ENCODE peak calls at places on chromosomes 16 and 17, in ten cellular contexts. A is AG04450, B is DND-41, H is fibroblast of mammary gland, V is lung, O is GM12865, W is cardiac muscle cell, Z is BE2C, N is WERI-Rb-1, I is heart right ventricle. R is an unnamed sample.

GRCh38 chr17:64216030-64216384 is 47.1 kb downstream of the TEX2 start:
- DNase-seq in A (no peak), B (no peak), H (peak; percentile 48), V (no peak), O (no peak), W (no peak), Z (no peak), N (no peak), I (no peak), R (no peak)

GRCh38 chr17:40355804-40356758 is 8.5 kb downstream of the GJD3 start:
- DNase-seq in A (no peak), B (no peak), H (no peak), V (no peak), O (no peak), W (no peak), Z (no peak), N (no peak), I (peak; percentile 73), R (no peak)

GRCh38 chr17:50561796-50562195 is 1.3 kb downstream of the CACNA1G start:
- DNase-seq in A (no peak), B (no peak), H (no peak), V (no peak), O (no peak), W (no peak), Z (no peak), N (no peak), I (no peak), R (no peak)

GRCh38 chr17:62807812-62808575 is at the start of gene MARCHF10:
- DNase-seq in A (no peak), B (peak; percentile 31), H (no peak), V (peak; percentile 41), O (peak; percentile 15), W (no peak), Z (peak; percentile 85), N (peak; percentile 71), I (no peak), R (no peak)

GRCh38 chr17:34246872-34247271 is 8.2 kb upstream of the CCL2 start:
- DNase-seq in A (no peak), B (no peak), H (no peak), V (no peak), O (no peak), W (no peak), Z (no peak), N (no peak), I (no peak), R (no peak)

GRCh38 chr16:1770328-1771071 is 843 bp downstream of the NME3 start:
- DNase-seq in A (no peak), B (no peak), H (peak; percentile 75), V (peak; percentile 59), O (peak; percentile 69), W (no peak), Z (peak; percentile 84), N (peak; percentile 55), I (peak; percentile 75), R (no peak)

GRCh38 chr17:72525225-72525988 is 404.6 kb downstream of the SOX9 start:
- DNase-seq in A (no peak), B (no peak), H (no peak), V (no peak), O (no peak), W (no peak), Z (no peak), N (no peak), I (no peak), R (no peak)

GRCh38 chr16:27820646-27821345 is 242.7 kb downstream of the GSG1L start:
- DNase-seq in A (no peak), B (no peak), H (no peak), V (no peak), O (no peak), W (no peak), Z (no peak), N (no peak), I (no peak), R (no peak)

GRCh38 chr17:45129940-45130639 is 2.2 kb downstream of the PLCD3 start:
- DNase-seq in A (no peak), B (no peak), H (no peak), V (no peak), O (no peak), W (peak; percentile 30), Z (no peak), N (no peak), I (no peak), R (no peak)

GRCh38 chr17:910503-911194 is 68.9 kb downstream of the NXN start:
- DNase-seq in A (no peak), B (no peak), H (peak; percentile 91), V (no peak), O (no peak), W (no peak), Z (no peak), N (no peak), I (no peak), R (no peak)

GRCh38 chr17:59373879-59374495 is 42.5 kb downstream of the YPEL2 start:
- DNase-seq in A (no peak), B (no peak), H (peak; percentile 99), V (no peak), O (no peak), W (no peak), Z (no peak), N (no peak), I (no peak), R (no peak)

GRCh38 chr16:1048442-1049112 is 24.0 kb upstream of the SSTR5 start:
- DNase-seq in A (no peak), B (peak; percentile 30), H (peak; percentile 27), V (no peak), O (no peak), W (peak; percentile 83), Z (peak; percentile 94), N (peak; percentile 93), I (peak; percentile 80), R (no peak)

GRCh38 chr17:73584987-73585386 is 59.3 kb downstream of the SDK2 start:
- DNase-seq in A (no peak), B (no peak), H (no peak), V (no peak), O (no peak), W (no peak), Z (no peak), N (no peak), I (no peak), R (no peak)

GRCh38 chr17:73308017-73308823 is 3.6 kb downstream of the CDC42EP4 start:
- DNase-seq in A (no peak), B (no peak), H (peak; percentile 93), V (peak; percentile 95), O (no peak), W (peak; percentile 27), Z (peak; percentile 71), N (no peak), I (peak; percentile 79), R (peak; percentile 46)

GRCh38 chr16:70438325-70438982 is 446 bp downstream of the ST3GAL2 start:
- DNase-seq in A (no peak), B (no peak), H (no peak), V (no peak), O (no peak), W (no peak), Z (peak; percentile 50), N (peak; percentile 36), I (peak; percentile 48), R (no peak)

GRCh38 chr17:29574732-29575510 is 6.4 kb downstream of the TP53I13 start:
- DNase-seq in A (no peak), B (no peak), H (no peak), V (no peak), O (no peak), W (no peak), Z (no peak), N (no peak), I (no peak), R (no peak)

GRCh38 chr16:9521749-9522370 is 430.4 kb downstream of the HAPSTR1 start:
- DNase-seq in A (no peak), B (no peak), H (no peak), V (no peak), O (no peak), W (no peak), Z (no peak), N (peak; percentile 33), I (no peak), R (no peak)

GRCh38 chr16:89697161-89697615 is 4.3 kb downstream of the SPATA2L start:
- DNase-seq in A (no peak), B (no peak), H (no peak), V (no peak), O (no peak), W (no peak), Z (peak; percentile 88), N (peak; percentile 49), I (no peak), R (no peak)

GRCh38 chr16:85418978-85419491 is 194.1 kb upstream of the GSE1 start:
- DNase-seq in A (no peak), B (peak; percentile 20), H (no peak), V (no peak), O (no peak), W (no peak), Z (peak; percentile 11), N (peak; percentile 77), I (no peak), R (no peak)
- TF ChIP-seq CTCF in A (peak; percentile 2), B (peak; percentile 36), H (no peak), V (no peak), O (no peak), W (no peak), Z (peak; percentile 18), N (peak; percentile 47), I (no peak), R (no peak)

DNA sequence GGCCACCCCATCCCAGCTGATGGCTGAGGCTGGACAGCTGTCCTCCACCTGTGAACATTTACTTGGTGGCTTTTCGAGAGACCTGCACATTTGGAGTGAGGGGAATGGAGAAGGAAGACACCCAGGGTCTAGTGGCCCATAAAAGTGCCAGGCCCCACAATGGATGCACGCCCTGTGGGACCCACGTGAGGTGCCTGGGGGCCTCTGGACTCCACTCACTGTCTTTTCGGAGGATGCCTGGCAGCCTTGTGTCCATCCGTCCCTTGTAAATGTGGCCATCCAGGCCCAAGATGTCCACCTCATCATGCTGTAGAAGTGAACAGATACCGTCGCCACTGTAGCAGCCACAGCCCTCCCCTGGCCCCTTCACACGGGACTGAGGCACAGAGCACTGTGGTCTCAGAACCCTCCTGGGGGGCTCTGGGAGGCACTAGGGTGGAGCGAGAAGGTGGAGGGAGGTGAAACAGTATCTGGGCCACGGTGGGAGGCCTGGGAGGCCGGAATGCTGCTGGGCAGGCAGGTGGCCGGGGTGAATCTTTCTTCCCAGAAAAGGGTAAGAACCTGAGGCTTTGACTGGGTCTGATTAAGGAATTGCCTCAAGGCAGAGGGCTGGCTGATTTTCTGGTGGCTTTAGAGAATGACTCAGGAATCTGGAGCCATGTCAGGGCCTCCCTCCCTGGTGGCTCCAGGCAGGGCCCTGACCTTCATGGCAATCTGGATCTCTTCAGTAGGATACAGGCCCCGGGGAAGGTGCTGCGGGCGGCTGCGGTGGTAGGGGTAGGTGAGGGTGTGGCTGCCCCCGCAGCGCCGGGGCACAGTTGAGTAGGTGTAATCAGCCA is 11.5 kb downstream of the UBALD2 start:
- DNase-seq in A (no peak), B (no peak), H (peak; percentile 53), V (no peak), O (no peak), W (no peak), Z (no peak), N (no peak), I (no peak), R (no peak)
- H3K4me3 ChIP-seq in A (no peak overlapping the region), B (no peak overlapping the region), H (no peak overlapping the region), V (no peak overlapping the region), O (peak overlapping the region; percentile 53), W (no peak overlapping the region), Z (no peak overlapping the region), N (no peak overlapping the region), I (no peak overlapping the region), R (no peak overlapping the region)

GRCh38 chr16:54934536-54935410 is 4.1 kb downstream of the IRX5 start:
- DNase-seq in A (no peak), B (no peak), H (no peak), V (peak; percentile 66), O (no peak), W (peak; percentile 90), Z (no peak), N (peak; percentile 42), I (no peak), R (no peak)
- TF ChIP-seq CTCF in A (no peak), B (peak; percentile 42), H (no peak), V (no peak), O (no peak), W (no peak), Z (peak; percentile 42), N (peak; percentile 69), I (peak; percentile 43), R (peak; percentile 35)

GRCh38 chr17:6756425-6757012 is 673 bp downstream of the XAF1 start:
- DNase-seq in A (no peak), B (peak; percentile 33), H (no peak), V (no peak), O (no peak), W (no peak), Z (no peak), N (no peak), I (no peak), R (no peak)
- H3K4me3 ChIP-seq in A (peak overlapping the region; percentile 60), B (peak overlapping the region; percentile 53), H (peak overlapping the region; percentile 56), V (peak overlapping the region; percentile 67), O (peak overlapping the region; percentile 78), W (no peak overlapping the region), Z (no peak overlapping the region), N (no peak overlapping the region), I (peak overlapping the region; percentile 36), R (peak overlapping the region; percentile 12)